ENCODE peak calls at places on chromosomes 7 and 10, in six cellular contexts. Q, W, J, S, P and D are unnamed samples.

GRCh38 chr10:14466256-14466655 is 135.5 kb upstream of the FRMD4A start:
- DNase-seq in P (no peak), J (no peak), Q (no peak), S (peak; percentile 61), W (no peak), D (no peak)

GRCh38 chr7:135792866-135793265 is 44.3 kb upstream of the FAM180A start:
- DNase-seq in Q (no peak), W (no peak), J (no peak), P (no peak), S (no peak), D (no peak)

GRCh38 chr7:112337892-112338291 is 112.4 kb upstream of the IFRD1 start:
- DNase-seq in Q (no peak), J (no peak), S (no peak), P (no peak), W (no peak), D (no peak)

GRCh38 chr7:44470080-44470479 is 20.4 kb downstream of the NUDCD3 start:
- DNase-seq in P (no peak), S (no peak), Q (no peak), W (no peak), J (no peak), D (no peak)

GRCh38 chr10:133361773-133362441 is 4.1 kb upstream of the FUOM start:
- DNase-seq in P (no peak), J (no peak), S (no peak), W (no peak), Q (no peak), D (no peak)

GRCh38 chr7:19118896-19119301 is 1.5 kb upstream of the TWIST1 start:
- DNase-seq in P (no peak), W (no peak), J (no peak), S (no peak), Q (no peak), D (no peak)

GRCh38 chr7:151398446-151399304 is 11.2 kb downstream of the WDR86 start:
- DNase-seq in P (no peak), W (no peak), S (no peak), J (no peak), Q (no peak), D (no peak)

GRCh38 chr10:210297-210696 is 75.0 kb downstream of the ZMYND11 start:
- DNase-seq in W (no peak), Q (no peak), S (no peak), J (no peak), P (no peak), D (no peak)

GRCh38 chr7:157428554-157428945 is 91.7 kb downstream of the DNAJB6 start:
- DNase-seq in W (no peak), S (no peak), Q (no peak), P (no peak), J (no peak), D (no peak)

GRCh38 chr7:114504586-114504985 is 90.0 kb downstream of the FOXP2 start:
- DNase-seq in S (peak; percentile 8), W (peak; percentile 24), Q (no peak), J (no peak), P (no peak), D (no peak)

GRCh38 chr7:7385421-7385820 is 150.3 kb downstream of the COL28A1 start:
- DNase-seq in Q (no peak), S (no peak), P (no peak), W (no peak), J (no peak), D (no peak)

GRCh38 chr7:101936223-101936611 is 118.8 kb downstream of the CUX1 start:
- DNase-seq in P (peak; percentile 58), J (no peak), S (no peak), Q (peak; percentile 41), W (no peak), D (no peak)

GRCh38 chr7:33262476-33262875 is 133.1 kb downstream of the BBS9 start:
- DNase-seq in W (no peak), Q (no peak), S (peak; percentile 11), P (no peak), J (no peak), D (no peak)

GRCh38 chr7:43870316-43870715 is 999 bp upstream of the MRPS24 start:
- DNase-seq in W (no peak), P (no peak), Q (no peak), S (no peak), J (no peak), D (no peak)

GRCh38 chr7:96266580-96266979 is 55.3 kb downstream of the SLC25A13 start:
- DNase-seq in Q (no peak), P (no peak), W (no peak), J (no peak), S (no peak), D (no peak)

GRCh38 chr7:117562732-117563131 is 82.9 kb downstream of the CFTR start:
- DNase-seq in J (no peak), P (no peak), Q (no peak), W (no peak), S (no peak), D (no peak)

GRCh38 chr10:125048101-125048864 is 106.4 kb downstream of the ZRANB1 start:
- DNase-seq in S (peak; percentile 81), Q (peak; percentile 88), P (peak; percentile 90), W (no peak), J (peak; percentile 90), D (peak; percentile 86)

GRCh38 chr10:116852246-116852645 is 2.9 kb downstream of the ENO4 start:
- DNase-seq in J (no peak), S (no peak), Q (no peak), P (no peak), W (no peak), D (no peak)

GRCh38 chr7:134547738-134548054 is 1.2 kb upstream of the AKR1B15 start:
- DNase-seq in J (no peak), S (peak; percentile 54), Q (no peak), P (no peak), W (peak; percentile 29), D (no peak)

GRCh38 chr7:51242881-51243518 is 73.6 kb downstream of the COBL start:
- DNase-seq in P (no peak), S (no peak), Q (peak; percentile 18), W (no peak), J (no peak), D (no peak)

GRCh38 chr10:12414278-12414988 is 65.1 kb downstream of the CAMK1D start:
- DNase-seq in Q (no peak), W (no peak), J (no peak), S (peak; percentile 56), P (no peak), D (no peak)

GRCh38 chr10:101444499-101444898 is 90.5 kb downstream of the BTRC start:
- DNase-seq in P (no peak), S (no peak), W (no peak), Q (no peak), J (no peak), D (no peak)

GRCh38 chr10:126088144-126088543 is 191.8 kb downstream of the FANK1 start:
- DNase-seq in P (no peak), W (peak; percentile 24), J (no peak), Q (no peak), S (peak; percentile 54), D (no peak)

GRCh38 chr10:128528781-128529180 is 402.6 kb upstream of the MKI67 start:
- DNase-seq in P (no peak), W (no peak), Q (no peak), J (no peak), S (no peak), D (no peak)

GRCh38 chr7:98394377-98394836 is 6.5 kb downstream of the BAIAP2L1 start:
- DNase-seq in W (peak; percentile 43), S (peak; percentile 99), Q (no peak), J (no peak), P (no peak), D (no peak)

GRCh38 chr10:69632516-69633199 is 2.6 kb downstream of the FAM241B start:
- DNase-seq in J (peak; percentile 19), Q (no peak), P (no peak), W (no peak), S (no peak), D (no peak)

GRCh38 chr10:89563861-89564478 is 28.6 kb upstream of the SLC16A12 start:
- DNase-seq in J (no peak), Q (no peak), P (peak; percentile 23), S (peak; percentile 41), W (peak; percentile 25), D (no peak)

GRCh38 chr10:3781458-3782098 is 3.4 kb downstream of the KLF6 start:
- DNase-seq in P (peak; percentile 36), Q (no peak), W (no peak), J (no peak), S (peak; percentile 84), D (no peak)
- TF ChIP-seq CTCF in P (no peak), Q (peak; percentile 47), W (peak; percentile 73), J (no peak), S (peak; percentile 64), D (peak; percentile 8)

DNA sequence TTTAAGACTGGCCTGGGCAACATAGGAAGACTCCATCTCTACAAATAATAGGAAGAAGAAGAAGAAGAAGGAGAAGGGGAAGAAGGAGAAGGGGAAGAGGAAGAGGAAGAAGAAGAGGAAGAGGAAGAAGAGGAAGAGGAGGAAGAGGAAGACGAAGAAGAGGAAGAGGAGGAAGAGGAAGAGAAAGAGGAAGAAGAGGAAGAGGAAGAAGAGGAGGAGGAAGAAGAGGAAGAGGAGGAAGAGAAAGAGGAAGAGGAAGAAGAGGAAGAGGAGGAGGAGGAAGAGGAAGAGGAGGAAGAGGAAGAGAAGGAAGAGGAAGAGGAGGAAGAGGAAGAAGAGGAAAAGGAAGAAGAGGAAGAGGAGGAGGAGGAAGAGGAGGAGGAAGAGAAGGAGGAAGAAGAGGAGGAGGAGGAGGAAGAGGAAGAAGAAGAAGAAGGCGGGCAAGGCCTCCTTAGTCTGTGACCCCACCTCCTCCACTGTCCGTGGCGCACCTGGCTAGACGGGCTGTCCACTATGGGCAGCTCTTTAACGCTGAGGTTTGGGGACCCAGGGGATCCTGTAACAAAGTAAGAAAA is 28.8 kb upstream of the ZFAND2A start:
- DNase-seq in J (no peak), P (no peak), S (no peak), Q (no peak), W (no peak), D (no peak)
- TF ChIP-seq CTCF in J (no peak), P (no peak), S (no peak), Q (no peak), W (no peak), D (no peak)

DNA sequence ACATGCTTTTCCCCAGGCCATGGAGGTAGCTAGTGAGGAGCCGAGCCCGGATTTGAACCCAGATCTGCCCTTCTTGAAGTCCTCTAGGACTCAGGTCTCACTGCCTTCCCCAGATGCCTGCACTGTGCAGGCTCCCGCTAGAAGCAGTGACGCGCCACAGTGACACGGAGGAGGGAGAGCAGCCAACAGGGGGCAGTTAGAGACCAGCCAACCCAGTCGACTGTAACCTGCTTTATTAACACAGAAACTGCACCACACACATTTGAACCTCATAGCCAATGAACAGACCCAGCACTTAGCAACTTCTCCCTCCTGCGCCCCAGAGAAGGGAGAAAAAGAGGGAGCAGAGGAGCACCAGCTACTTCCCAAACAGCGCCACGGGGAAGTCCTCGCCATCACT is 27.4 kb downstream of the PILRA start:
- DNase-seq in S (no peak), P (no peak), Q (no peak), J (no peak), W (no peak), D (no peak)
- TF ChIP-seq CTCF in S (no peak), P (no peak), Q (no peak), J (no peak), W (peak; percentile 24), D (peak; percentile 47)

GRCh38 chr10:91604462-91604935 is 28.4 kb downstream of the PPP1R3C start:
- DNase-seq in Q (no peak), W (no peak), S (no peak), J (no peak), P (no peak), D (no peak)
- TF ChIP-seq CTCF in Q (no peak), W (no peak), S (peak; percentile 38), J (no peak), P (no peak), D (peak; percentile 26)